ENCODE peak calls at places on chromosomes 5 and 9, in four cellular contexts. One of them, this sample, is unnamed.
A peak's percentile ranks its signal among the peaks of the same experiment; 100 is the strongest.

GRCh38 chr5:132102101-132102701 is 28.6 kb downstream of the CSF2 start:
- DNase-seq in HepG2: no peak
- DNase-seq in Panc1: no peak
- DNase-seq in HCT116: no peak
- DNase-seq in this sample: no peak

GRCh38 chr5:51378778-51379652 is 4.2 kb upstream of the ISL1 start:
- DNase-seq in HepG2: no peak
- DNase-seq in Panc1: no peak
- DNase-seq in HCT116: no peak
- DNase-seq in this sample: no peak

GRCh38 chr5:139660916-139661814 is 13.0 kb downstream of the CXXC5 start:
- DNase-seq in HepG2: no peak
- DNase-seq in Panc1: peak; percentile 55
- DNase-seq in HCT116: peak; percentile 63
- DNase-seq in this sample: peak; percentile 90

GRCh38 chr5:158619083-158619788 is 480.5 kb downstream of the EBF1 start:
- DNase-seq in HepG2: peak; percentile 41
- DNase-seq in Panc1: no peak
- DNase-seq in HCT116: no peak
- DNase-seq in this sample: no peak

GRCh38 chr5:76544268-76544926 is 78.8 kb downstream of the F2RL2 start:
- DNase-seq in HepG2: peak; percentile 70
- DNase-seq in Panc1: peak; percentile 8
- DNase-seq in HCT116: peak; percentile 31
- DNase-seq in this sample: peak; percentile 26

GRCh38 chr5:36877667-36878420 is 1.3 kb downstream of the NIPBL start:
- DNase-seq in HepG2: peak; percentile 47
- DNase-seq in Panc1: no peak
- DNase-seq in HCT116: peak; percentile 32
- DNase-seq in this sample: peak; percentile 45

GRCh38 chr9:131999692-132000551 is 79.7 kb downstream of the MED27 start:
- DNase-seq in HepG2: no peak
- DNase-seq in Panc1: no peak
- DNase-seq in HCT116: no peak
- DNase-seq in this sample: no peak

GRCh38 chr5:82100303-82101077 is 128.7 kb downstream of the ATG10 start:
- DNase-seq in HepG2: no peak
- DNase-seq in Panc1: no peak
- DNase-seq in HCT116: no peak
- DNase-seq in this sample: no peak

GRCh38 chr9:121213136-121213806 is 11.6 kb upstream of the RAB14 start:
- DNase-seq in HepG2: peak; percentile 77
- DNase-seq in Panc1: peak; percentile 64
- DNase-seq in HCT116: peak; percentile 77
- DNase-seq in this sample: peak; percentile 78

GRCh38 chr9:36632892-36633291 is 60.2 kb downstream of the MELK start:
- DNase-seq in HepG2: peak; percentile 15
- DNase-seq in Panc1: no peak
- DNase-seq in HCT116: peak; percentile 7
- DNase-seq in this sample: peak; percentile 25

GRCh38 chr9:34988218-34989055 is 1.1 kb upstream of the DNAJB5 start:
- DNase-seq in HepG2: no peak
- DNase-seq in Panc1: no peak
- DNase-seq in HCT116: no peak
- DNase-seq in this sample: peak; percentile 36
- TF ChIP-seq TCF7L2 in HepG2: no peak
- TF ChIP-seq TCF7L2 in Panc1: no peak
- TF ChIP-seq TCF7L2 in HCT116: no peak
- TF ChIP-seq TCF7L2 in this sample: no peak

GRCh38 chr9:134055981-134056461 is 11.8 kb downstream of the BRD3 start:
- DNase-seq in HepG2: no peak
- DNase-seq in Panc1: no peak
- DNase-seq in HCT116: no peak
- DNase-seq in this sample: no peak
- TF ChIP-seq TCF7L2 in HepG2: no peak
- TF ChIP-seq TCF7L2 in Panc1: no peak
- TF ChIP-seq TCF7L2 in HCT116: no peak
- TF ChIP-seq TCF7L2 in this sample: no peak

DNA sequence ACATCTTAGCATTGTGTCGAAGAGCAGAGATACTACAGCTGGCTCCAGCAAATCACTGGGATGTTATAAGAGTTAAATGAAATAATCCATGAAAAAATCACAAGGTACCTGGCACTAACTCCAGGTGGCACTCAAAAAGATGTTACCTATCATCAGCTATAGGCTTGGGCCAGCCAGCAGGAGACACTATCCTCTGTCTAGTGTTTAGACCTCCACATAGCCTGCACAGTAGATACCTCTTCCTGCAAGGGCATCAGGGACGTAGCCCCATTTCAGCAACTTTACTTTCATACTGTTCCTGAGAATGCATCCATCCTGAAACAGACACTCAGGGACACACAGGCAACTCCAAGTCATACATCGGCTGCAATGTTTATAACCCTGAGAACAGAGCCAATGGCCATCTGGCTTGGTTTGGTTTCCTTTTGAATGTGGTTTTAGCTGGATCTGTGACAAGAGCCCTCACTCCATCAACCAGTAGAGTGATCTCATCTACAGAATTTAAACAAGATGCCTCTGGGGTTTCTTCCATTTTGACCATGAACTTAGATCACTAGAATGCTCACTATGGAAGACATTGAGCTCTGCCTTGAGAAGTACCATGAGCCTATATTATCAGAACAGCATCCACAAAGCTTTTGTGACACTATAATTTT is 69.9 kb downstream of the TLE1 start:
- DNase-seq in HepG2: no peak
- DNase-seq in Panc1: no peak
- DNase-seq in HCT116: no peak
- DNase-seq in this sample: no peak
- TF ChIP-seq TCF7L2 in HepG2: no peak
- TF ChIP-seq TCF7L2 in Panc1: no peak
- TF ChIP-seq TCF7L2 in HCT116: no peak
- TF ChIP-seq TCF7L2 in this sample: no peak

GRCh38 chr9:118669986-118670385 is 699.2 kb downstream of the BRINP1 start:
- DNase-seq in HepG2: no peak
- DNase-seq in Panc1: no peak
- DNase-seq in HCT116: no peak
- DNase-seq in this sample: no peak

GRCh38 chr9:118674942-118675341 is 694.3 kb downstream of the BRINP1 start:
- DNase-seq in HepG2: no peak
- DNase-seq in Panc1: no peak
- DNase-seq in HCT116: no peak
- DNase-seq in this sample: no peak
- TF ChIP-seq TCF7L2 in HepG2: no peak
- TF ChIP-seq TCF7L2 in Panc1: no peak
- TF ChIP-seq TCF7L2 in HCT116: no peak
- TF ChIP-seq TCF7L2 in this sample: no peak